ENCODE peak calls at places on chromosomes 1 and 21, in seven cellular contexts. F is GM13976, E is HFFc6, N is RWPE1, K is heart left ventricle, Q is endothelial cell, D is AG04450. P is an unnamed sample.

GRCh38 chr1:196433000-196433399 is 175.2 kb downstream of the KCNT2 start:
- DNase-seq in Q (no peak), D (no peak), E (no peak), N (no peak), K (no peak), F (no peak), P (no peak)

GRCh38 chr1:163872067-163872466 is 550.3 kb downstream of the NUF2 start:
- DNase-seq in K (no peak), F (no peak), D (no peak), E (no peak), Q (no peak), N (no peak), P (no peak)

GRCh38 chr1:5648410-5649165 is 343.6 kb downstream of the NPHP4 start:
- DNase-seq in D (no peak), N (no peak), Q (no peak), K (no peak), F (peak), E (no peak), P (no peak)

GRCh38 chr1:103265551-103265950 is 157.2 kb upstream of the COL11A1 start:
- DNase-seq in Q (no peak), F (no peak), D (no peak), E (peak), K (no peak), N (no peak), P (no peak)

GRCh38 chr1:55932402-55932801 is 647.0 kb downstream of the PLPP3 start:
- DNase-seq in D (no peak), Q (no peak), K (no peak), F (no peak), E (no peak), N (no peak), P (no peak)

GRCh38 chr1:234911787-234912186 is 216.8 kb downstream of the TOMM20 start:
- DNase-seq in N (no peak), E (no peak), Q (peak), K (peak), D (no peak), F (no peak), P (no peak)

GRCh38 chr1:78255378-78255777 is 209.6 kb downstream of the GIPC2 start:
- DNase-seq in F (no peak), K (no peak), E (peak), Q (no peak), N (no peak), D (no peak), P (no peak)

GRCh38 chr1:76881726-76882125 is 14.4 kb downstream of the ST6GALNAC5 start:
- DNase-seq in D (no peak), K (no peak), E (peak), Q (no peak), F (no peak), N (no peak), P (no peak)

GRCh38 chr1:83996175-83996574 is 2.8 kb downstream of the TTLL7 start:
- DNase-seq in K (no peak), D (no peak), E (no peak), N (no peak), F (no peak), Q (no peak), P (no peak)

GRCh38 chr1:47558601-47559593 is 121.1 kb downstream of the FOXD2 start:
- DNase-seq in Q (no peak), E (no peak), N (peak), K (no peak), D (no peak), F (no peak), P (no peak)

GRCh38 chr1:109783436-109783835 is 19.7 kb upstream of the EPS8L3 start:
- DNase-seq in N (peak), F (no peak), Q (no peak), E (peak), D (no peak), K (peak), P (no peak)

GRCh38 chr1:80441664-80442063 is 1359.1 kb upstream of the ADGRL2 start:
- DNase-seq in F (no peak), N (no peak), D (no peak), Q (peak), E (no peak), K (no peak), P (no peak)

GRCh38 chr1:43861337-43861736 is 72.3 kb upstream of the ARTN start:
- DNase-seq in E (peak), K (no peak), D (no peak), Q (no peak), F (no peak), N (peak), P (no peak)

GRCh38 chr1:93440272-93440671 is 7.6 kb upstream of the FNBP1L start:
- DNase-seq in K (no peak), E (no peak), Q (no peak), F (no peak), N (no peak), D (no peak), P (no peak)

GRCh38 chr1:170675825-170676224 is 11.9 kb downstream of the PRRX1 start:
- DNase-seq in E (no peak), D (no peak), K (no peak), F (no peak), N (no peak), Q (no peak), P (no peak)

GRCh38 chr1:107547363-107548155 is 406.7 kb downstream of the NTNG1 start:
- DNase-seq in F (no peak), N (peak), E (no peak), K (no peak), Q (no peak), D (no peak), P (no peak)

GRCh38 chr1:110494036-110494435 is 24.9 kb downstream of the KCNA10 start:
- DNase-seq in K (no peak), D (no peak), F (no peak), Q (no peak), N (no peak), E (no peak), P (no peak)

GRCh38 chr21:36070999-36071398 is 1.2 kb downstream of the CBR1 start:
- DNase-seq in E (no peak), N (no peak), D (no peak), Q (no peak), K (no peak), F (no peak), P (no peak)

DNA sequence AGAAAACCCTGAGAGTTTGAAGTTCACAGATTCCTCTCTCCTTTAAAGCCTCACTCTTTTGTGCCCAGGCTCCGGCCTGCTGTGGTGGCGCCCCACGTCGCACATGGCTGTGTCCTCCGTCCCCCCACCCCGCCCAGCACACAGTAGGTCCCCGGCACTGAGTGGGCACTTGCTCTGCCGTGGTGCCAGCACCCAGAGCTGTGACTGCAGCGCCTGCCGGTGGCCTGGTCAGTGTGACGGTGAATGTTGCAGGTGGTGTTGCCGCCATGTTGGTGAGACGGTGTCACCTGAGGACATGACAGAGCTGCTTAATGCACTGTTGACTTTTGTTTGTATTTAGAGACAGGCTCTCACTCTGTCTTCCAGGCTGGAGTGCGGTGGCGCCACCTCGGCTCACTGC is 3.4 kb downstream of the ATAD3C start:
- DNase-seq in N (no peak), Q (no peak), E (no peak), F (no peak), K (no peak), D (no peak), P (no peak)
- TF ChIP-seq CTCF in N (no peak), Q (no peak), E (no peak), F (no peak), K (no peak), D (no peak), P (no peak)

DNA sequence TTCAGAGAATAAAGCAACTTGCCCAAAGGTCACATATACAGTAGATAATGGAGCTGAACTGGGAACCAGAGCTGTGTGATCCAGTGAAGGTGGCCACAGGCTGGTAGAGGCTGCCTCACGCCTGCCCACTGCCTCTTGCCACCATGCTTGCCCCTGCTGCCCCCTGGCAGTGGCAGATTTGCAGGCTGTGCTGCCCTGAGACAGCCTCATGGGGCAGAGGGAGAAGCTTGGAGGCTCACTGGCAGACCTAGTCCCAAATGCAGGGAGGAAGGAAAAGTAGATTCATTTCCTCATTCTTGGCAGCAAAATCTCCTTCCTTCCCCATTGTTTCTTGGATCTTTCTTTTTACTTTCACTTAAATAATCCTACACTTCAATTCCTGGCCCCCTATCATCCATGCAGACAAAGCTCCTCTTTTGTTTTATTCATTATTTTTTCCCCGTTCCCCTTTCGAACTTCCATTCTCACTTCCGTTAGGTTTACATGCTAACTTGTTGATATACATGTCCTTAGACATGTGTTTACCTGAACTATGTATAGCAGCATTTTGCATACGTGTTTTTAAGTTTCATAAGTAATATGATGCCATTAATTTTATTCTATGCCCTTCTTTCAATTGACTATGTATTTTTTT is 66.9 kb upstream of the LYST start:
- DNase-seq in Q (no peak), N (no peak), E (no peak), K (no peak), F (no peak), D (no peak), P (no peak)
- TF ChIP-seq CTCF in Q (no peak), N (no peak), E (peak), K (no peak), F (no peak), D (no peak), P (peak)

GRCh38 chr1:230330157-230330556 is 96.0 kb downstream of the PGBD5 start:
- DNase-seq in K (no peak), F (no peak), D (no peak), N (no peak), Q (no peak), E (no peak), P (no peak)
- TF ChIP-seq CTCF in K (no peak), F (no peak), D (no peak), N (no peak), Q (no peak), E (no peak), P (no peak)

DNA sequence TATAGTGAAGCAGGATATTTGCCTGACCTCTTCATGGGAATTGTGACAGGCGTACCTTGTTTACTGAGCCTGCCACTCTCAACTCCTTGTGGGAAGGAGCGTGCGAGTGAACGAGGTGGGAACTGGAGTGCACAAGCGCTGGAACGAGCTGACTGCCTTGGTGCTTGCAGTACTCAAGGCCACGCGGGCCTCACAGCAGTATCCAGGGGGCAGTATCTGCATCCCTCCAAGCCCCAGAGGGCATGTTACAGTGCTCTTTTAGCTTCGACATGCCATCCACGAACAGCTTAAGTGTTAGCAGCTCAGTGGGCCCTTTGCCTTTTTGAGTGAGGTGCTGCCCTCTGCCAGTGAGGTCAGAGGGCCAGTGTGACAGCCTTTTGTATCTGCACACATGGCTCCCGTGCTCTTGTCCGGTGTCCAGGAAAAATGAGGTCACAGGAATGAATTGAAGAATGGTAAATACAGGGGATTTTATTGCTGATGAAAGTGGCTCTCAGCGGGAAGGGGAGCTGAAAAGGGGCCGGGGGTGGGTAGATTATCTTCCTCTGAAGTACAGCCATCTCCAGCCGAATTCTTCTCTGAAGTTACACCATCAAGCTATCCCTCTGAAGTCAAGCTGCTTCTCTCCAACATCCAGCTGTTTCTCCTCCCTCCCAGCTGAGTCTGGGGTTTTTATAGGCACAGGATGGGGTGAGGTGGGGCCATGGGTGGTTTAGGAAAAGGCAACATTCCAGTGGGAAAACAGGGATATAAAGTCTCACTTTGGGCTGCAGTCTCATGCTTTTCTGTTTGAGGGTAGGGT is 69.3 kb downstream of the EPB41 start:
- DNase-seq in Q (no peak), F (no peak), E (no peak), N (no peak), D (no peak), K (peak), P (no peak)
- TF ChIP-seq CTCF in Q (no peak), F (no peak), E (no peak), N (no peak), D (no peak), K (no peak), P (no peak)

DNA sequence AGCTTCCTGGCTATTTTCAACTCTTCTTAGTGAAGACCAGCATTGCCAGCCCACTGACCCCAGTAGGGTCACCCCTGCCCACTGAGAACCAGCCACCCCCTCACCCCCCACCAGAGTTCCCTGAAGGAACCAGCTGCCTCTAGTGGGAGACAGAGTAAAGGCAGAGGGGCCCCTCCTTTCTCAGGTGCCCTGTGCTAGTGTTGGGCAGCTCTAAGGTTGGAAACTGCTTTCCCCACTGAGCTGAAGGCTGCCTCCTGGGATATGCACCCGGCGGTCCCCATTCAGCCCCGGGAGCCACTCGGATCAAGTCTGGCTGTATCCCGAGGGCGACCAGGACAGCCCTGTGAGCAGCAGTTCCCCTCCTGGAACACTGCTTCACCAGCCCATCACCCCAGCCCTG is 111.0 kb downstream of the PGBD5 start:
- DNase-seq in K (no peak), N (no peak), D (no peak), Q (no peak), F (no peak), E (no peak), P (no peak)
- TF ChIP-seq CTCF in K (no peak), N (no peak), D (no peak), Q (no peak), F (no peak), E (no peak), P (no peak)

DNA sequence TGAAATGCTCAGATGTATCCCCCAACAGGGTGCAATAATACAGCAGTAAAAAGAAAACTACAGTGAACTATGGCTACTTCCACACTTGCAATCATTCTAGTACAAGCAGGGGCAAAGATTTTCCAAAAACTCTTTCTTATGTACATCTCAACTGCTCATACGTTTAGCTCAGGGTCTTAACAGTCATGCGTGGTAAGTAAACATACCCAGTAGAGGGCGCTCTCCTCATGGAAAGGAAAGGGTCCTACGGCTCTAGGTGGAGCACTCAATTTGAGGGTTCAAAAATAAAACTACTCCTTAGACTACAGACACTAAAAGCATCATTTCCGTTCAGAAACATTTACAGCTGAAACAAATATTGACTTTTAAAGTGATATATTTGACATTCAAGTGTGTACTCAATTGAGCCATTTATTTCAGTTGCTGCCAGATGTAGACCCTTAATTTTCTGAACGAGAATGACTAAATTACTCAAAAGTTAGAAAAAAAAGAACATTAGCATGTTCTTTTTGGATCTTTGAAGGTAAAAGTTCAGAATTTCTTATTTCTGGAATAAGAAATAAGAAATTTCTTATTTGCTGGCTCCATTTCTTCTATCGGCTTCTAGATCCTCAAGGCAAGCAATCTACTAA is 143.4 kb downstream of the KCTD3 start:
- DNase-seq in F (peak), N (peak), D (no peak), K (no peak), Q (peak), E (peak), P (peak)
- TF ChIP-seq CTCF in F (peak), N (peak), D (peak), K (peak), Q (peak), E (peak), P (peak)

GRCh38 chr1:19643113-19643512 is 998 bp upstream of the NBL1 start:
- DNase-seq in D (no peak), K (no peak), F (no peak), E (peak), Q (no peak), N (peak), P (no peak)
- TF ChIP-seq CTCF in D (no peak), K (no peak), F (no peak), E (peak), Q (no peak), N (peak), P (no peak)

P was measured in D721Med.